ENCODE peak calls at places on chromosomes 4 and X, in nine cellular contexts. One of them, this sample, is unnamed.

GRCh38 chr4:41839945-41840854 is 91.7 kb upstream of the PHOX2B start:
- DNase-seq in hepatocyte: no peak
- DNase-seq in A549: no peak
- DNase-seq in mammary epithelial cell: peak
- DNase-seq in H9: no peak
- DNase-seq in PC-3: peak
- DNase-seq in IMR-90: no peak
- DNase-seq in H1: no peak
- DNase-seq in GM23248: no peak
- DNase-seq in this sample: no peak

GRCh38 chr4:185585211-185585610 is 49.9 kb upstream of the PDLIM3 start:
- DNase-seq in PC-3: no peak
- DNase-seq in hepatocyte: no peak
- DNase-seq in GM23248: no peak
- DNase-seq in H9: no peak
- DNase-seq in mammary epithelial cell: no peak
- DNase-seq in H1: no peak
- DNase-seq in IMR-90: no peak
- DNase-seq in A549: no peak
- DNase-seq in this sample: no peak

GRCh38 chr4:1579834-1580686 is 104.1 kb downstream of the FAM53A start:
- DNase-seq in hepatocyte: peak
- DNase-seq in GM23248: peak
- DNase-seq in H1: peak
- DNase-seq in IMR-90: no peak
- DNase-seq in A549: peak
- DNase-seq in H9: peak
- DNase-seq in PC-3: peak
- DNase-seq in mammary epithelial cell: peak
- DNase-seq in this sample: peak

GRCh38 chrX:18664947-18665346 is 7.0 kb downstream of the RS1 start:
- DNase-seq in PC-3: peak
- DNase-seq in hepatocyte: no peak
- DNase-seq in A549: no peak
- DNase-seq in GM23248: no peak
- DNase-seq in H9: peak
- DNase-seq in mammary epithelial cell: no peak
- DNase-seq in H1: no peak
- DNase-seq in IMR-90: no peak
- DNase-seq in this sample: no peak

GRCh38 chr4:124202106-124202505 is 510.4 kb downstream of the ANKRD50 start:
- DNase-seq in IMR-90: peak
- DNase-seq in H1: no peak
- DNase-seq in A549: no peak
- DNase-seq in hepatocyte: peak
- DNase-seq in PC-3: no peak
- DNase-seq in mammary epithelial cell: no peak
- DNase-seq in H9: no peak
- DNase-seq in GM23248: peak
- DNase-seq in this sample: peak

GRCh38 chr4:4386736-4387392 is at the start of gene NSG1:
- DNase-seq in mammary epithelial cell: peak
- DNase-seq in H1: peak
- DNase-seq in IMR-90: peak
- DNase-seq in A549: peak
- DNase-seq in hepatocyte: peak
- DNase-seq in GM23248: peak
- DNase-seq in H9: no peak
- DNase-seq in PC-3: no peak
- DNase-seq in this sample: peak

GRCh38 chr4:183430317-183430986 is 14.0 kb upstream of the CDKN2AIP start:
- DNase-seq in H9: peak
- DNase-seq in IMR-90: no peak
- DNase-seq in GM23248: no peak
- DNase-seq in PC-3: no peak
- DNase-seq in mammary epithelial cell: no peak
- DNase-seq in H1: peak
- DNase-seq in A549: no peak
- DNase-seq in hepatocyte: no peak
- DNase-seq in this sample: no peak

GRCh38 chr4:2043396-2044118 is 15.6 kb upstream of the NAT8L start:
- DNase-seq in GM23248: no peak
- DNase-seq in hepatocyte: no peak
- DNase-seq in IMR-90: no peak
- DNase-seq in A549: no peak
- DNase-seq in mammary epithelial cell: no peak
- DNase-seq in H9: no peak
- DNase-seq in H1: peak
- DNase-seq in PC-3: no peak
- DNase-seq in this sample: peak

GRCh38 chr4:2407991-2408342 is 10.5 kb downstream of the ZFYVE28 start:
- DNase-seq in mammary epithelial cell: no peak
- DNase-seq in GM23248: no peak
- DNase-seq in IMR-90: no peak
- DNase-seq in PC-3: no peak
- DNase-seq in hepatocyte: no peak
- DNase-seq in A549: no peak
- DNase-seq in H1: no peak
- DNase-seq in H9: no peak
- DNase-seq in this sample: no peak

GRCh38 chrX:51395474-51395806 is 62.8 kb downstream of the NUDT10 start:
- DNase-seq in GM23248: no peak
- DNase-seq in hepatocyte: no peak
- DNase-seq in IMR-90: no peak
- DNase-seq in H9: no peak
- DNase-seq in mammary epithelial cell: no peak
- DNase-seq in H1: no peak
- DNase-seq in A549: no peak
- DNase-seq in PC-3: no peak
- DNase-seq in this sample: no peak

GRCh38 chr4:3019471-3019870 is 54.9 kb downstream of the HTT-AS start:
- DNase-seq in H9: no peak
- DNase-seq in hepatocyte: no peak
- DNase-seq in GM23248: no peak
- DNase-seq in A549: no peak
- DNase-seq in IMR-90: no peak
- DNase-seq in H1: no peak
- DNase-seq in mammary epithelial cell: no peak
- DNase-seq in PC-3: no peak
- DNase-seq in this sample: no peak

GRCh38 chr4:127209580-127210095 is 423.1 kb upstream of the INTU start:
- DNase-seq in H1: no peak
- DNase-seq in A549: no peak
- DNase-seq in mammary epithelial cell: no peak
- DNase-seq in IMR-90: no peak
- DNase-seq in PC-3: no peak
- DNase-seq in H9: no peak
- DNase-seq in hepatocyte: no peak
- DNase-seq in GM23248: no peak
- DNase-seq in this sample: no peak

GRCh38 chr4:21948347-21949072 is at the start of gene KCNIP4:
- DNase-seq in hepatocyte: peak
- DNase-seq in PC-3: no peak
- DNase-seq in H1: peak
- DNase-seq in mammary epithelial cell: peak
- DNase-seq in A549: no peak
- DNase-seq in H9: peak
- DNase-seq in GM23248: peak
- DNase-seq in IMR-90: no peak
- DNase-seq in this sample: peak

GRCh38 chr4:13635281-13635799 is 7.8 kb upstream of the BOD1L1 start:
- DNase-seq in PC-3: no peak
- DNase-seq in H9: no peak
- DNase-seq in GM23248: peak
- DNase-seq in A549: no peak
- DNase-seq in mammary epithelial cell: no peak
- DNase-seq in hepatocyte: no peak
- DNase-seq in H1: no peak
- DNase-seq in IMR-90: no peak
- DNase-seq in this sample: no peak

GRCh38 chrX:21166302-21166982 is 207.8 kb upstream of the CNKSR2 start:
- DNase-seq in H1: no peak
- DNase-seq in H9: no peak
- DNase-seq in IMR-90: peak
- DNase-seq in mammary epithelial cell: no peak
- DNase-seq in hepatocyte: no peak
- DNase-seq in PC-3: peak
- DNase-seq in GM23248: peak
- DNase-seq in A549: peak
- DNase-seq in this sample: no peak

GRCh38 chr4:13559414-13559813 is 15.1 kb upstream of the NKX3-2 start:
- DNase-seq in hepatocyte: no peak
- DNase-seq in PC-3: peak
- DNase-seq in mammary epithelial cell: peak
- DNase-seq in A549: no peak
- DNase-seq in H1: no peak
- DNase-seq in GM23248: peak
- DNase-seq in IMR-90: peak
- DNase-seq in H9: no peak
- DNase-seq in this sample: peak

GRCh38 chr4:143089847-143090246 is 94.9 kb upstream of the USP38 start:
- DNase-seq in H9: no peak
- DNase-seq in PC-3: no peak
- DNase-seq in IMR-90: no peak
- DNase-seq in hepatocyte: no peak
- DNase-seq in mammary epithelial cell: no peak
- DNase-seq in H1: no peak
- DNase-seq in GM23248: no peak
- DNase-seq in A549: no peak
- DNase-seq in this sample: no peak
- H3K4me2 ChIP-seq in H9: no peak
- H3K4me2 ChIP-seq in PC-3: no peak
- H3K4me2 ChIP-seq in IMR-90: no peak
- H3K4me2 ChIP-seq in hepatocyte: no peak
- H3K4me2 ChIP-seq in mammary epithelial cell: no peak
- H3K4me2 ChIP-seq in H1: no peak
- H3K4me2 ChIP-seq in GM23248: no peak
- H3K4me2 ChIP-seq in A549: no peak
- H3K4me2 ChIP-seq in this sample: no peak

DNA sequence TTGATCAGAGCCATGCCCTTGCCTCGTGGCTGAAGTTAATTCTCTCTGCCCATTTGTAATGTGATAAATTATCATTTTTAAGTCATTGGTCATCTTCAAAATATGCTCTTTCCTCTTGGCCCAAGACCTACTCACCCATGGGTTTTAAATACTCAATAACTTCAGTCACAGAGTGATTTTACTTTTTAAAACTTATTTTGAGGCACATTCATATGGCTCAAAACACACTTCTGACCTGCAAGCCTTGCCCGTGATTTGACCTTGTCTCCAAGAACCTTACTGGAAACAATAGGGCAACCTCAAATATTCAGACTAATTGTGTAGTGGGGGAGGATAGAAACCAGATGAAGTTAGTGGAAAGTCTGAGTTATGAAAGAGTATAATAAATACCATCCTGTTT is 176.2 kb upstream of the LNX1 start:
- DNase-seq in mammary epithelial cell: no peak
- DNase-seq in PC-3: no peak
- DNase-seq in IMR-90: no peak
- DNase-seq in GM23248: peak
- DNase-seq in A549: no peak
- DNase-seq in H9: no peak
- DNase-seq in hepatocyte: no peak
- DNase-seq in H1: no peak
- DNase-seq in this sample: peak
- H3K4me2 ChIP-seq in mammary epithelial cell: no peak
- H3K4me2 ChIP-seq in PC-3: no peak
- H3K4me2 ChIP-seq in IMR-90: peak
- H3K4me2 ChIP-seq in GM23248: peak
- H3K4me2 ChIP-seq in A549: no peak
- H3K4me2 ChIP-seq in H9: no peak
- H3K4me2 ChIP-seq in hepatocyte: no peak
- H3K4me2 ChIP-seq in H1: no peak
- H3K4me2 ChIP-seq in this sample: peak

GRCh38 chrX:23776363-23776762 is 6.6 kb upstream of the SAT1 start:
- DNase-seq in PC-3: no peak
- DNase-seq in IMR-90: no peak
- DNase-seq in A549: no peak
- DNase-seq in H1: no peak
- DNase-seq in mammary epithelial cell: no peak
- DNase-seq in GM23248: no peak
- DNase-seq in hepatocyte: no peak
- DNase-seq in H9: no peak
- DNase-seq in this sample: no peak

GRCh38 chrX:23779025-23779424 is 3.9 kb upstream of the SAT1 start:
- DNase-seq in mammary epithelial cell: peak
- DNase-seq in H9: no peak
- DNase-seq in PC-3: peak
- DNase-seq in A549: peak
- DNase-seq in H1: no peak
- DNase-seq in hepatocyte: no peak
- DNase-seq in IMR-90: peak
- DNase-seq in GM23248: peak
- DNase-seq in this sample: no peak

GRCh38 chrX:23770142-23770541 is 12.8 kb upstream of the SAT1 start:
- DNase-seq in H9: no peak
- DNase-seq in PC-3: no peak
- DNase-seq in IMR-90: no peak
- DNase-seq in H1: no peak
- DNase-seq in mammary epithelial cell: no peak
- DNase-seq in A549: no peak
- DNase-seq in hepatocyte: no peak
- DNase-seq in GM23248: no peak
- DNase-seq in this sample: no peak

DNA sequence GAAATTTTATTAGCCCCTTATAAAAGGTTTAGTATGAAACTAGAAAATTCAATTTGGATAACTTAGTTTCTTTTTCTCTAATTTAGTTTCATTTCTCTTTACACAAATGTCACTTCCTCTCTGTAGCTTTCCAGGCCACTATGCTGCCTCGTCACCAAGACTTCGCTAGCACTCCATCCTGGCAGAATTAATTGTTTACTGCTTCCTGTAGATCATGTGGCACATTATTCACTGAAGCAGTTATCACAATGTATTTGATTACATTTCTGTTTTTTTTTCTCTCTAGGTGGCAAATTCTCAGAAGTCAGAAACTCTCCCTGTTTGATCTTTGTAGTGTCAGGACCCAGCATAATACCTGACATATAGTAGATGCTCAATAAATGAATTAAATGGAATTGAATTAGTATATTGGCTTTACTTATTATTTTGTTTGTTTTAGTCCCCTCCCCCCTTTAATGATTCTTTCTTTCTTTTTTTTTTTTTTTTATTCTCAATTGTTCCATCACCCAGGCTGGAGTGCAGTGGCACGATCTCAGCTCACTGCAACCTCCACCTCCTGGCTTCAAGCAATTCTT is 9.3 kb upstream of the SAT1 start:
- DNase-seq in IMR-90: no peak
- DNase-seq in mammary epithelial cell: no peak
- DNase-seq in GM23248: no peak
- DNase-seq in hepatocyte: no peak
- DNase-seq in H1: no peak
- DNase-seq in H9: no peak
- DNase-seq in PC-3: no peak
- DNase-seq in A549: no peak
- DNase-seq in this sample: no peak
- H3K4me2 ChIP-seq in IMR-90: no peak
- H3K4me2 ChIP-seq in mammary epithelial cell: no peak
- H3K4me2 ChIP-seq in GM23248: no peak
- H3K4me2 ChIP-seq in hepatocyte: no peak
- H3K4me2 ChIP-seq in H1: no peak
- H3K4me2 ChIP-seq in H9: no peak
- H3K4me2 ChIP-seq in PC-3: no peak
- H3K4me2 ChIP-seq in A549: no peak
- H3K4me2 ChIP-seq in this sample: no peak

GRCh38 chr4:40750461-40751258 is 905 bp downstream of the NSUN7 start:
- DNase-seq in mammary epithelial cell: peak
- DNase-seq in H1: peak
- DNase-seq in H9: peak
- DNase-seq in GM23248: peak
- DNase-seq in IMR-90: no peak
- DNase-seq in hepatocyte: peak
- DNase-seq in A549: no peak
- DNase-seq in PC-3: peak
- DNase-seq in this sample: peak
- H3K4me2 ChIP-seq in mammary epithelial cell: peak
- H3K4me2 ChIP-seq in H1: peak
- H3K4me2 ChIP-seq in H9: peak
- H3K4me2 ChIP-seq in GM23248: peak
- H3K4me2 ChIP-seq in IMR-90: peak
- H3K4me2 ChIP-seq in hepatocyte: peak
- H3K4me2 ChIP-seq in A549: peak
- H3K4me2 ChIP-seq in PC-3: peak
- H3K4me2 ChIP-seq in this sample: peak